ENCODE peak calls at places on chromosomes 2 and 18, in eight cellular contexts. One of them, this sample, is unnamed.

GRCh38 chr18:63161032-63161727 is 158.4 kb downstream of the BCL2 start:
- DNase-seq in dorsolateral prefrontal cortex: no peak
- DNase-seq in aorta: no peak
- DNase-seq in right cardiac atrium: no peak
- DNase-seq in GM12878: peak
- DNase-seq in mammary epithelial cell: no peak
- DNase-seq in caudate nucleus: no peak
- DNase-seq in GM23248: no peak
- DNase-seq in this sample: no peak

GRCh38 chr2:157246212-157247067 is 11.1 kb upstream of the GALNT5 start:
- DNase-seq in dorsolateral prefrontal cortex: no peak
- DNase-seq in aorta: no peak
- DNase-seq in right cardiac atrium: no peak
- DNase-seq in GM12878: peak
- DNase-seq in mammary epithelial cell: peak
- DNase-seq in caudate nucleus: no peak
- DNase-seq in GM23248: peak
- DNase-seq in this sample: peak

GRCh38 chr2:8312861-8313768 is 368.7 kb upstream of the ID2 start:
- DNase-seq in dorsolateral prefrontal cortex: no peak
- DNase-seq in aorta: no peak
- DNase-seq in right cardiac atrium: no peak
- DNase-seq in GM12878: peak
- DNase-seq in mammary epithelial cell: peak
- DNase-seq in caudate nucleus: no peak
- DNase-seq in GM23248: peak
- DNase-seq in this sample: no peak

GRCh38 chr2:71856709-71857525 is 290.7 kb downstream of the CYP26B1 start:
- DNase-seq in dorsolateral prefrontal cortex: no peak
- DNase-seq in aorta: no peak
- DNase-seq in right cardiac atrium: no peak
- DNase-seq in GM12878: no peak
- DNase-seq in mammary epithelial cell: peak
- DNase-seq in caudate nucleus: no peak
- DNase-seq in GM23248: peak
- DNase-seq in this sample: no peak

GRCh38 chr18:475202-475624 is 25.3 kb downstream of the COLEC12 start:
- DNase-seq in dorsolateral prefrontal cortex: no peak
- DNase-seq in aorta: no peak
- DNase-seq in right cardiac atrium: peak
- DNase-seq in GM12878: no peak
- DNase-seq in mammary epithelial cell: no peak
- DNase-seq in caudate nucleus: no peak
- DNase-seq in GM23248: peak
- DNase-seq in this sample: no peak

GRCh38 chr2:143960177-143960576 is 559.7 kb downstream of the ZEB2 start:
- DNase-seq in dorsolateral prefrontal cortex: no peak
- DNase-seq in aorta: no peak
- DNase-seq in right cardiac atrium: no peak
- DNase-seq in GM12878: no peak
- DNase-seq in mammary epithelial cell: no peak
- DNase-seq in caudate nucleus: no peak
- DNase-seq in GM23248: peak
- DNase-seq in this sample: peak

GRCh38 chr2:77588438-77588837 is 66.3 kb upstream of the LRRTM4 start:
- DNase-seq in dorsolateral prefrontal cortex: no peak
- DNase-seq in aorta: no peak
- DNase-seq in right cardiac atrium: no peak
- DNase-seq in GM12878: no peak
- DNase-seq in mammary epithelial cell: no peak
- DNase-seq in caudate nucleus: no peak
- DNase-seq in GM23248: no peak
- DNase-seq in this sample: no peak

GRCh38 chr2:220365023-220365422 is 737.6 kb downstream of the SLC4A3 start:
- DNase-seq in dorsolateral prefrontal cortex: no peak
- DNase-seq in aorta: no peak
- DNase-seq in right cardiac atrium: no peak
- DNase-seq in GM12878: no peak
- DNase-seq in mammary epithelial cell: peak
- DNase-seq in caudate nucleus: no peak
- DNase-seq in GM23248: peak
- DNase-seq in this sample: peak

GRCh38 chr2:226661789-226662545 is 137.7 kb downstream of the IRS1 start:
- DNase-seq in dorsolateral prefrontal cortex: no peak
- DNase-seq in aorta: no peak
- DNase-seq in right cardiac atrium: peak
- DNase-seq in GM12878: no peak
- DNase-seq in mammary epithelial cell: peak
- DNase-seq in caudate nucleus: no peak
- DNase-seq in GM23248: peak
- DNase-seq in this sample: peak

GRCh38 chr2:212428685-212429480 is 109.7 kb downstream of the ERBB4 start:
- DNase-seq in dorsolateral prefrontal cortex: no peak
- DNase-seq in aorta: no peak
- DNase-seq in right cardiac atrium: no peak
- DNase-seq in GM12878: no peak
- DNase-seq in mammary epithelial cell: no peak
- DNase-seq in caudate nucleus: no peak
- DNase-seq in GM23248: no peak
- DNase-seq in this sample: no peak

GRCh38 chr2:225340923-225341322 is 58.6 kb upstream of the NYAP2 start:
- DNase-seq in dorsolateral prefrontal cortex: no peak
- DNase-seq in aorta: no peak
- DNase-seq in right cardiac atrium: no peak
- DNase-seq in GM12878: no peak
- DNase-seq in mammary epithelial cell: no peak
- DNase-seq in caudate nucleus: no peak
- DNase-seq in GM23248: no peak
- DNase-seq in this sample: no peak

GRCh38 chr2:122412360-122412759 is 656.9 kb downstream of the TSN start:
- DNase-seq in dorsolateral prefrontal cortex: no peak
- DNase-seq in aorta: no peak
- DNase-seq in right cardiac atrium: no peak
- DNase-seq in GM12878: no peak
- DNase-seq in mammary epithelial cell: no peak
- DNase-seq in caudate nucleus: no peak
- DNase-seq in GM23248: no peak
- DNase-seq in this sample: no peak

GRCh38 chr18:26686532-26686931 is 138.2 kb upstream of the KCTD1 start:
- DNase-seq in dorsolateral prefrontal cortex: no peak
- DNase-seq in aorta: no peak
- DNase-seq in right cardiac atrium: no peak
- DNase-seq in GM12878: no peak
- DNase-seq in mammary epithelial cell: no peak
- DNase-seq in caudate nucleus: no peak
- DNase-seq in GM23248: no peak
- DNase-seq in this sample: no peak

GRCh38 chr2:44779793-44780192 is 161.7 kb upstream of the SIX3 start:
- DNase-seq in dorsolateral prefrontal cortex: no peak
- DNase-seq in aorta: no peak
- DNase-seq in right cardiac atrium: no peak
- DNase-seq in GM12878: peak
- DNase-seq in mammary epithelial cell: no peak
- DNase-seq in caudate nucleus: no peak
- DNase-seq in GM23248: no peak
- DNase-seq in this sample: no peak

GRCh38 chr2:141887363-141887762 is 243.5 kb downstream of the LRP1B start:
- DNase-seq in dorsolateral prefrontal cortex: no peak
- DNase-seq in aorta: no peak
- DNase-seq in right cardiac atrium: no peak
- DNase-seq in GM12878: no peak
- DNase-seq in mammary epithelial cell: no peak
- DNase-seq in caudate nucleus: no peak
- DNase-seq in GM23248: no peak
- DNase-seq in this sample: no peak

GRCh38 chr2:149483004-149483605 is 104.5 kb downstream of the MMADHC start:
- DNase-seq in dorsolateral prefrontal cortex: no peak
- DNase-seq in aorta: no peak
- DNase-seq in right cardiac atrium: peak
- DNase-seq in GM12878: no peak
- DNase-seq in mammary epithelial cell: no peak
- DNase-seq in caudate nucleus: no peak
- DNase-seq in GM23248: peak
- DNase-seq in this sample: no peak

GRCh38 chr18:79859314-79859713 is 61.6 kb downstream of the KCNG2 start:
- DNase-seq in dorsolateral prefrontal cortex: no peak
- DNase-seq in aorta: no peak
- DNase-seq in right cardiac atrium: no peak
- DNase-seq in GM12878: no peak
- DNase-seq in mammary epithelial cell: no peak
- DNase-seq in caudate nucleus: no peak
- DNase-seq in GM23248: no peak
- DNase-seq in this sample: no peak

GRCh38 chr2:167966367-167966766 is 281.0 kb downstream of the STK39 start:
- DNase-seq in dorsolateral prefrontal cortex: no peak
- DNase-seq in aorta: no peak
- DNase-seq in right cardiac atrium: no peak
- DNase-seq in GM12878: no peak
- DNase-seq in mammary epithelial cell: no peak
- DNase-seq in caudate nucleus: no peak
- DNase-seq in GM23248: no peak
- DNase-seq in this sample: no peak

GRCh38 chr2:95389256-95390119 is 13.0 kb upstream of the FAHD2A start:
- DNase-seq in dorsolateral prefrontal cortex: no peak
- DNase-seq in aorta: peak
- DNase-seq in right cardiac atrium: peak
- DNase-seq in GM12878: no peak
- DNase-seq in mammary epithelial cell: peak
- DNase-seq in caudate nucleus: no peak
- DNase-seq in GM23248: peak
- DNase-seq in this sample: no peak

GRCh38 chr2:9243357-9243756 is 36.7 kb downstream of the ASAP2 start:
- DNase-seq in dorsolateral prefrontal cortex: no peak
- DNase-seq in aorta: no peak
- DNase-seq in right cardiac atrium: no peak
- DNase-seq in GM12878: no peak
- DNase-seq in mammary epithelial cell: no peak
- DNase-seq in caudate nucleus: no peak
- DNase-seq in GM23248: no peak
- DNase-seq in this sample: no peak

GRCh38 chr18:3451989-3452749 is 2.2 kb downstream of the TGIF1 start:
- DNase-seq in dorsolateral prefrontal cortex: no peak
- DNase-seq in aorta: peak
- DNase-seq in right cardiac atrium: peak
- DNase-seq in GM12878: no peak
- DNase-seq in mammary epithelial cell: peak
- DNase-seq in caudate nucleus: no peak
- DNase-seq in GM23248: peak
- DNase-seq in this sample: no peak

GRCh38 chr18:22465859-22466602 is 48.3 kb upstream of the CTAGE1 start:
- DNase-seq in dorsolateral prefrontal cortex: no peak
- DNase-seq in aorta: no peak
- DNase-seq in right cardiac atrium: peak
- DNase-seq in GM12878: no peak
- DNase-seq in mammary epithelial cell: peak
- DNase-seq in caudate nucleus: no peak
- DNase-seq in GM23248: peak
- DNase-seq in this sample: peak
- H3K27ac ChIP-seq in dorsolateral prefrontal cortex: no peak
- H3K27ac ChIP-seq in aorta: peak
- H3K27ac ChIP-seq in right cardiac atrium: peak
- H3K27ac ChIP-seq in GM12878: no peak
- H3K27ac ChIP-seq in mammary epithelial cell: peak
- H3K27ac ChIP-seq in caudate nucleus: no peak
- H3K27ac ChIP-seq in GM23248: peak
- H3K27ac ChIP-seq in this sample: peak

GRCh38 chr18:36830141-36830495 is 1.2 kb downstream of the KIAA1328 start:
- DNase-seq in dorsolateral prefrontal cortex: no peak
- DNase-seq in aorta: no peak
- DNase-seq in right cardiac atrium: no peak
- DNase-seq in GM12878: no peak
- DNase-seq in mammary epithelial cell: no peak
- DNase-seq in caudate nucleus: no peak
- DNase-seq in GM23248: no peak
- DNase-seq in this sample: no peak
- H3K27ac ChIP-seq in dorsolateral prefrontal cortex: peak
- H3K27ac ChIP-seq in aorta: no peak
- H3K27ac ChIP-seq in right cardiac atrium: no peak
- H3K27ac ChIP-seq in GM12878: no peak
- H3K27ac ChIP-seq in mammary epithelial cell: peak
- H3K27ac ChIP-seq in caudate nucleus: no peak
- H3K27ac ChIP-seq in GM23248: peak
- H3K27ac ChIP-seq in this sample: no peak

DNA sequence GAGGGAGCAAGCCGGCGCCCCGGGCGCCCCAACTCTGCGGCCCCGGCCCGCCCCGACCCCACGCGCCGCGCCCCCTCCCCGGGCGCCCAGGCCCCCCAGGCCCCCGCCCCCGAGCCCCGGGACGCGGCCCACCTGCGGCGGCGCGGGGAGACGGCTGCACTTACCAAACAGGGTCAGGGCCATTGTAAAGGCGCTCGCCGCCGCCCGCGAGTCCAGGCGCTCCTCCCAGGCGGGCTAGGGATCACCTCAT is 526 bp downstream of the CHN1 start:
- DNase-seq in dorsolateral prefrontal cortex: no peak
- DNase-seq in aorta: peak
- DNase-seq in right cardiac atrium: peak
- DNase-seq in GM12878: no peak
- DNase-seq in mammary epithelial cell: no peak
- DNase-seq in caudate nucleus: peak
- DNase-seq in GM23248: peak
- DNase-seq in this sample: no peak
- H3K27ac ChIP-seq in dorsolateral prefrontal cortex: no peak
- H3K27ac ChIP-seq in aorta: peak
- H3K27ac ChIP-seq in right cardiac atrium: peak
- H3K27ac ChIP-seq in GM12878: no peak
- H3K27ac ChIP-seq in mammary epithelial cell: no peak
- H3K27ac ChIP-seq in caudate nucleus: peak
- H3K27ac ChIP-seq in GM23248: no peak
- H3K27ac ChIP-seq in this sample: no peak

GRCh38 chr2:215697496-215697895 is 261.6 kb upstream of the FN1 start:
- DNase-seq in dorsolateral prefrontal cortex: no peak
- DNase-seq in aorta: no peak
- DNase-seq in right cardiac atrium: no peak
- DNase-seq in GM12878: no peak
- DNase-seq in mammary epithelial cell: no peak
- DNase-seq in caudate nucleus: no peak
- DNase-seq in GM23248: no peak
- DNase-seq in this sample: no peak

GRCh38 chr2:215702116-215702905 is 266.4 kb upstream of the FN1 start:
- DNase-seq in dorsolateral prefrontal cortex: no peak
- DNase-seq in aorta: no peak
- DNase-seq in right cardiac atrium: no peak
- DNase-seq in GM12878: no peak
- DNase-seq in mammary epithelial cell: no peak
- DNase-seq in caudate nucleus: no peak
- DNase-seq in GM23248: no peak
- DNase-seq in this sample: no peak

GRCh38 chr2:215698566-215698965 is 262.7 kb upstream of the FN1 start:
- DNase-seq in dorsolateral prefrontal cortex: no peak
- DNase-seq in aorta: no peak
- DNase-seq in right cardiac atrium: no peak
- DNase-seq in GM12878: no peak
- DNase-seq in mammary epithelial cell: peak
- DNase-seq in caudate nucleus: no peak
- DNase-seq in GM23248: peak
- DNase-seq in this sample: peak

GRCh38 chr2:215699018-215699417 is 263.1 kb upstream of the FN1 start:
- DNase-seq in dorsolateral prefrontal cortex: no peak
- DNase-seq in aorta: no peak
- DNase-seq in right cardiac atrium: no peak
- DNase-seq in GM12878: no peak
- DNase-seq in mammary epithelial cell: no peak
- DNase-seq in caudate nucleus: no peak
- DNase-seq in GM23248: no peak
- DNase-seq in this sample: no peak

GRCh38 chr2:215699698-215700407 is 264.0 kb upstream of the FN1 start:
- DNase-seq in dorsolateral prefrontal cortex: no peak
- DNase-seq in aorta: no peak
- DNase-seq in right cardiac atrium: no peak
- DNase-seq in GM12878: no peak
- DNase-seq in mammary epithelial cell: no peak
- DNase-seq in caudate nucleus: no peak
- DNase-seq in GM23248: no peak
- DNase-seq in this sample: no peak
- H3K27ac ChIP-seq in dorsolateral prefrontal cortex: no peak
- H3K27ac ChIP-seq in aorta: no peak
- H3K27ac ChIP-seq in right cardiac atrium: no peak
- H3K27ac ChIP-seq in GM12878: no peak
- H3K27ac ChIP-seq in mammary epithelial cell: peak
- H3K27ac ChIP-seq in caudate nucleus: no peak
- H3K27ac ChIP-seq in GM23248: peak
- H3K27ac ChIP-seq in this sample: no peak

This sample was measured in epithelial cell of prostate.